ENCODE peak calls at places on chromosomes 16 and 17, in six cellular contexts. Y is right atrium auricular region, B is cardiac muscle cell, I is brain microvascular endothelial cell, O is endothelial cell of umbilical vein, C is ovary. N is an unnamed sample. For H3K36me3 and H3K27me3, the result is how much of the 10 kb centered on the place peaks cover.

GRCh38 chr17:61562287-61562686 is 28.7 kb downstream of the NACA2 start:
- DNase-seq in O (no peak), C (no peak), Y (no peak), I (no peak), B (no peak), N (no peak)

GRCh38 chr17:20294120-20294519 is 173.2 kb downstream of the LGALS9B start:
- DNase-seq in Y (no peak), O (no peak), I (no peak), B (no peak), C (no peak), N (no peak)

GRCh38 chr17:75625813-75626486 is 7.3 kb upstream of the SMIM5 start:
- DNase-seq in I (no peak), Y (no peak), O (peak), B (peak), C (no peak), N (peak)

GRCh38 chr16:28308794-28309535 is 16.6 kb downstream of the SBK1 start:
- DNase-seq in O (no peak), C (no peak), I (no peak), B (no peak), Y (no peak), N (no peak)

GRCh38 chr17:82177276-82177675 is 35.4 kb downstream of the CCDC57 start:
- DNase-seq in C (no peak), Y (no peak), O (no peak), B (no peak), I (no peak), N (no peak)

GRCh38 chr16:25978227-25978626 is 286.5 kb downstream of the HS3ST4 start:
- DNase-seq in C (no peak), O (no peak), Y (no peak), B (no peak), I (no peak), N (no peak)

GRCh38 chr17:82302991-82303943 is 14.1 kb downstream of the CD7 start:
- DNase-seq in I (no peak), C (no peak), B (no peak), Y (no peak), O (no peak), N (no peak)

GRCh38 chr16:85348921-85349334 is 236.7 kb upstream of the CIBAR2 start:
- DNase-seq in O (no peak), B (no peak), I (no peak), Y (no peak), C (no peak), N (no peak)

GRCh38 chr16:56916571-56917403 is 15.2 kb upstream of the HERPUD1 start:
- DNase-seq in O (no peak), I (no peak), C (no peak), B (no peak), Y (no peak), N (peak)

GRCh38 chr16:674214-674881 is 1.1 kb upstream of the RHBDL1 start:
- DNase-seq in B (no peak), I (no peak), Y (no peak), O (no peak), C (no peak), N (no peak)

GRCh38 chr16:676565-677297 is 1.3 kb downstream of the RHBDL1 start:
- DNase-seq in O (no peak), C (peak), Y (no peak), B (no peak), I (no peak), N (no peak)

GRCh38 chr16:674968-675883 is at the start of gene RHBDL1:
- DNase-seq in O (no peak), B (no peak), I (peak), C (no peak), Y (no peak), N (no peak)

GRCh38 chr16:677306-678190 is 2.1 kb downstream of the RHBDL1 start:
- DNase-seq in I (no peak), C (peak), Y (no peak), B (no peak), O (no peak), N (no peak)

DNA sequence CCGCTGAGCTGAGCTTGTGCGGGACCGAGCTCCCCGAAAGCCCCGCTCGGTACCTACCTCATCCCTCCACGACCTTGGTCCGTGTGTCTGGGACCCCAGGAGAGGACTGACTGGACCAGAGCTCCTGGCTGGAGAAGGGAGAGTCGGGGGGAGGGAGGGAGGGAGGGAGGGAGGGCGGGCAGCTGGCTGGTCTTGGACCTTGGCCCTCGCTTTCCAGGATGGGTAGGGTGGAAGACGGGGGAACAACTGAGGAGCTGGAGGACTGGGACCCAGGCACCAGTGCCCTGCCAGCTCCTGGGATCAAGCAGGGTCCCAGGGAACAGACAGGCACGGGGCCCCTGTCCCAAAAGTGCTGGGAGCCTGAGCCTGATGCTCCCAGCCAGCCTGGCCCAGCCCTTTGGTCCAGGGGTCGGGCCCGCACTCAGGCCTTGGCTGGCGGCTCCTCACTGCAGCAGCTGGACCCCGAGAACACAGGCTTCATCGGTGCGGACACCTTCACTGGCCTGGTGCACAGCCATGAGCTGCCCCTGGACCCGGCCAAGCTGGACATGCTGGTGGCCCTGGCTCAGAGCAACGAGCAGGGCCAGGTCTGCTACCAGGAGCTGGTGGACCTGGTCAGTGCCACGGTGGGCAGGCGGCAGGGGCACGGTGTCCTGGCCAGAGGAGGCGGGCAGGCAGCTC is 553 bp downstream of the RHBDL1 start:
- DNase-seq in B (no peak), I (no peak), C (no peak), O (no peak), Y (no peak), N (no peak)
- H3K4me3 ChIP-seq in B (peak), I (peak), C (peak), O (no peak), Y (peak), N (no peak)

DNA sequence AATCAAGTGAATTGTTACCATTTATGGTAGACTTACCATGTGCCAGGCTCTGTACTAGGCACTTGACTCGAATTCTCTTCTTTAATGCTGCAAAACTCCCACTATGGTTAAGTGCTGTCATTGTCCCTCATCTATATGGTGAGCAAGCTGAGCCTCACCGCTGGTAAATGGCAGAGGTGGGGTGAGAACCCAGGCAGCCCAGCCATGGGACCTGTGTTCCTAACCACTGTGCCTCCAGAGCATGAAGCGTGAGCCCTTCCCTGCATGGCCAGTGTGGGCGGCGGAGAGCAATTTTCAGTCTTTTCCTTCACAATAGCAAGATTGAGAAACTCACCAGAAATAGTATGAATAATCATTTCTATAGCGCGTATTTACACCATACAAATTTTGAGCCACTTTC is 9.1 kb downstream of the BFAR start:
- DNase-seq in Y (no peak), B (no peak), C (no peak), O (no peak), I (no peak), N (no peak)
- H3K36me3 ChIP-seq in Y (under half), B (under half), C (under half), O (under half), I (under half), N (half or more)

GRCh38 chr17:78895322-78895721 is 7.7 kb downstream of the CEP295NL start:
- DNase-seq in I (no peak), Y (no peak), C (no peak), O (peak), B (no peak), N (no peak)
- H3K27me3 ChIP-seq in I (under half), Y (under half), C (under half), O (under half), B (under half), N (under half)

GRCh38 chr17:7351665-7352558 is at the start of gene KCTD11:
- DNase-seq in O (peak), B (peak), Y (peak), I (peak), C (peak), N (peak)

GRCh38 chr17:7354262-7354781 is 634 bp upstream of the TMEM95 start:
- DNase-seq in O (no peak), I (peak), C (no peak), B (peak), Y (no peak), N (no peak)

GRCh38 chr17:7352559-7352889 is 562 bp downstream of the KCTD11 start:
- DNase-seq in Y (no peak), I (no peak), B (no peak), O (no peak), C (no peak), N (no peak)

GRCh38 chr17:7355053-7355452 is at the start of gene TMEM95:
- DNase-seq in I (no peak), O (no peak), B (no peak), Y (no peak), C (no peak), N (no peak)

DNA sequence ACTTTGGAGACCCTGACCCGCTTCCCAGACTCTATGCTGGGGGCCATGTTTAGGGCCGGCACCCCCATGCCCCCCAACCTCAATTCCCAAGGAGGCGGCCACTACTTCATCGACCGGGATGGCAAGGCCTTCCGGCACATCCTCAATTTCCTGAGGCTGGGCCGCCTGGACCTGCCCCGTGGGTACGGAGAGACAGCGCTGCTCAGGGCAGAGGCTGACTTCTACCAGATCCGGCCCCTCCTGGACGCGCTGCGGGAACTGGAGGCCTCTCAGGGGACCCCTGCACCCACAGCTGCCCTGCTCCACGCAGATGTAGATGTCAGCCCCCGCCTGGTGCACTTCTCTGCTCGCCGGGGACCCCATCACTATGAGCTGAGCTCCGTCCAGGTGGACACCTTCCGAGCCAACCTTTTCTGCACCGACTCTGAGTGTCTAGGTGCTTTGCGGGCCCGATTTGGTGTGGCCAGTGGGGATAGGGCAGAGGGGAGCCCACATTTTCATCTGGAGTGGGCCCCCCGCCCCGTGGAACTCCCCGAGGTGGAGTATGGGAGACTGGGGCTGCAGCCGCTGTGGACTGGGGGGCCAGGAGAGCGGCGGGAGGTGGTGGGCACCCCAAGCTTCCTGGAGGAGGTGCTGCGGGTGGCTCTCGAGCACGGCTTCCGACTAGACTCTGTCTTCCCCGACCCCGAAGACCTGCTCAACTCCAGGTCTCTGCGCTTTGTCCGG is 1.1 kb downstream of the KCTD11 start:
- DNase-seq in C (no peak), B (no peak), Y (no peak), I (no peak), O (no peak), N (no peak)
- H3K4me3 ChIP-seq in C (peak), B (peak), Y (peak), I (no peak), O (no peak), N (peak)

DNA sequence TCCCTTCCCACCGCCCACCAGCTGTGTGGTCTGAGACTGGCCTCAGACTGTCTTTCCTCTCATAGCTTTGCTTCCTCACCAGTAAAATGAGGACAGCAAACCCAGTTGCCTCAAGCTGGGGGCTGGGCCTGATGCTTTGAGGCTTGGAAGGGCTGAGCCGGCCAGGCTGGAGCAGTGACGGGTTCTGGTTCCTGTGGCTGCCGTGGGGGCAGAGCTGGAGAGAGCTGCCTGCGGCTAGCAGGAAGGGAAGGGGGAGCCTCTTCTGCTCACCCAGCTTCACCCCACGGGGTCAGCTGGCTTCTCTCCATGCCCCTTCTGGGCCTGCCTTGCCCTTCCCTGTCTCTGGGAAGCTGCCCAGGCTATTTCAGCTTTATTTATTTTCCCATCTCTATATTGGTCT is 23.8 kb downstream of the LASP1 start:
- DNase-seq in B (no peak), I (peak), Y (no peak), O (peak), C (no peak), N (no peak)
- H3K36me3 ChIP-seq in B (under half), I (half or more), Y (under half), O (under half), C (under half), N (half or more)